ENCODE peak calls at places on chromosome X, in four cellular contexts. K is fibroblast of mammary gland; Q is stimulated activated CD8-positive, alpha-beta memory T cell treated with anti-CD3 and anti-CD28 coated beads, Interleukin-12 subunit alpha, Interleukin-12 subunit beta, amount 100 ng/mL, for 1 hour; G is head of caudate nucleus. I is an unnamed sample.

GRCh38 chrX:46446727-46447378 is 98.4 kb downstream of the ZNF674 start:
- DNase-seq in K (peak; percentile 76), Q (peak; percentile 72), G (peak; percentile 86), I (peak; percentile 47)

GRCh38 chrX:66150188-66150587 is 13.9 kb upstream of the HEPH start:
- DNase-seq in K (peak; percentile 24), Q (no peak), G (no peak), I (no peak)

GRCh38 chrX:120697053-120697452 is 67.2 kb upstream of the C1GALT1C1 start:
- DNase-seq in K (no peak), Q (no peak), G (no peak), I (no peak)

GRCh38 chrX:147550217-147550616 is 361.5 kb upstream of the FMR1 start:
- DNase-seq in K (no peak), Q (no peak), G (peak; percentile 8), I (no peak)

GRCh38 chrX:133215747-133216146 is 2.4 kb downstream of the TFDP3 start:
- DNase-seq in K (peak; percentile 31), Q (no peak), G (no peak), I (no peak)

GRCh38 chrX:126799059-126799458 is 20.5 kb upstream of the PRR32 start:
- DNase-seq in K (no peak), Q (no peak), G (no peak), I (no peak)

GRCh38 chrX:78708171-78708570 is 39.3 kb upstream of the LPAR4 start:
- DNase-seq in K (peak; percentile 62), Q (no peak), G (no peak), I (no peak)

GRCh38 chrX:85243155-85243554 is 424 bp downstream of the SATL1 start:
- DNase-seq in K (no peak), Q (no peak), G (no peak), I (no peak)

GRCh38 chrX:77785400-77785745 is 643 bp downstream of the ATRX start:
- DNase-seq in K (peak; percentile 17), Q (no peak), G (no peak), I (no peak)

GRCh38 chrX:130516123-130516522 is 114.3 kb downstream of the RBMX2 start:
- DNase-seq in K (no peak), Q (no peak), G (no peak), I (no peak)

GRCh38 chrX:134603806-134604700 is 54.2 kb downstream of the PLAC1 start:
- DNase-seq in K (peak; percentile 95), Q (no peak), G (no peak), I (no peak)

GRCh38 chrX:48715066-48715465 is 18.5 kb downstream of the SUV39H1 start:
- DNase-seq in K (peak; percentile 86), Q (no peak), G (no peak), I (no peak)

GRCh38 chrX:1451676-1452496 is 823 bp downstream of the ASMTL start:
- DNase-seq in K (no peak), Q (no peak), G (no peak), I (no peak)

GRCh38 chrX:19535481-19535880 is 20.2 kb upstream of the MAP3K15 start:
- DNase-seq in K (peak; percentile 38), Q (no peak), G (no peak), I (no peak)

GRCh38 chrX:149456476-149457245 is 48.4 kb downstream of the IDS start:
- DNase-seq in K (no peak), Q (no peak), G (no peak), I (no peak)

GRCh38 chrX:155334486-155335316 is at the start of gene CLIC2:
- DNase-seq in K (peak; percentile 95), Q (no peak), G (no peak), I (no peak)

GRCh38 chrX:44451056-44451455 is 91.6 kb downstream of the FUNDC1 start:
- DNase-seq in K (no peak), Q (no peak), G (no peak), I (no peak)

GRCh38 chrX:40470830-40471429 is 109.8 kb upstream of the ATP6AP2 start:
- DNase-seq in K (no peak), Q (no peak), G (no peak), I (no peak)

GRCh38 chrX:31499120-31499519 is 427.3 kb upstream of the FTHL17 start:
- DNase-seq in K (peak; percentile 65), Q (no peak), G (no peak), I (no peak)

GRCh38 chrX:11100281-11101035 is 10.7 kb upstream of the HCCS start:
- DNase-seq in K (peak; percentile 69), Q (no peak), G (peak; percentile 60), I (no peak)

GRCh38 chrX:119529355-119530276 is 35.6 kb downstream of the STEEP1 start:
- DNase-seq in K (no peak), Q (no peak), G (no peak), I (no peak)

GRCh38 chrX:43474321-43474720 is 181.8 kb upstream of the MAOA start:
- DNase-seq in K (no peak), Q (no peak), G (no peak), I (no peak)

GRCh38 chrX:150454083-150454482 is 91.0 kb downstream of the MAMLD1 start:
- DNase-seq in K (no peak), Q (no peak), G (no peak), I (no peak)

GRCh38 chrX:120664081-120664480 is 34.2 kb upstream of the C1GALT1C1 start:
- DNase-seq in K (peak; percentile 53), Q (no peak), G (no peak), I (no peak)

GRCh38 chrX:41802958-41803357 is 79.0 kb downstream of the GPR82 start:
- DNase-seq in K (no peak), Q (no peak), G (no peak), I (no peak)

GRCh38 chrX:39883664-39884063 is 214.1 kb downstream of the BCOR start:
- DNase-seq in K (no peak), Q (no peak), G (no peak), I (no peak)

GRCh38 chrX:41960142-41960541 is 36.8 kb upstream of the CASK start:
- DNase-seq in K (no peak), Q (no peak), G (no peak), I (no peak)

GRCh38 chrX:112477653-112478052 is 202.1 kb downstream of the LHFPL1 start:
- DNase-seq in K (no peak), Q (no peak), G (no peak), I (no peak)

GRCh38 chrX:119852410-119853353 is at the start of gene UPF3B:
- DNase-seq in K (peak; percentile 97), Q (peak; percentile 86), G (peak; percentile 95), I (peak; percentile 90)

GRCh38 chrX:40143001-40143400 is 45.2 kb upstream of the BCOR start:
- DNase-seq in K (no peak), Q (no peak), G (no peak), I (no peak)

GRCh38 chrX:148507413-148507812 is 7.0 kb downstream of the AFF2 start:
- DNase-seq in K (no peak), Q (no peak), G (no peak), I (no peak)

GRCh38 chrX:35728481-35728880 is 69.7 kb upstream of the MAGEB16 start:
- DNase-seq in K (no peak), Q (no peak), G (no peak), I (no peak)

GRCh38 chrX:1103360-1103759 is 109.1 kb downstream of the CRLF2 start:
- DNase-seq in K (no peak), Q (no peak), G (no peak), I (no peak)

I was measured in omental fat pad.